ENCODE peak calls at places on chromosomes 12 and 14, in eight cellular contexts. W is psoas muscle, M is upper lobe of left lung, C is glutamatergic neuron, Y is tibial artery, U is astrocyte of the spinal cord, S is HCT116, K is IMR-90. Q is an unnamed sample.

GRCh38 chr14:23539209-23539866 is 12.2 kb downstream of the ZFHX2 start:
- DNase-seq in W (no peak), M (no peak), C (peak), Y (no peak), U (peak), S (peak), K (peak), Q (peak)

GRCh38 chr14:92728781-92729364 is 19.6 kb downstream of the LGMN start:
- DNase-seq in W (no peak), M (no peak), C (no peak), Y (no peak), U (peak), S (no peak), K (peak), Q (no peak)

GRCh38 chr12:62601765-62602444 is 135.3 kb downstream of the MON2 start:
- DNase-seq in W (no peak), M (no peak), C (no peak), Y (no peak), U (no peak), S (no peak), K (no peak), Q (no peak)

GRCh38 chr12:55712154-55712553 is 3.7 kb upstream of the BLOC1S1 start:
- DNase-seq in W (peak), M (no peak), C (no peak), Y (no peak), U (no peak), S (no peak), K (no peak), Q (no peak)

GRCh38 chr14:50821471-50822464 is 9.2 kb downstream of the NIN start:
- DNase-seq in W (no peak), M (peak), C (no peak), Y (no peak), U (no peak), S (no peak), K (no peak), Q (no peak)

GRCh38 chr12:118374909-118375308 is 1.4 kb upstream of the SUDS3 start:
- DNase-seq in W (no peak), M (no peak), C (no peak), Y (no peak), U (no peak), S (no peak), K (no peak), Q (no peak)

GRCh38 chr14:22980672-22981089 is 1.7 kb downstream of the AJUBA start:
- DNase-seq in W (peak), M (peak), C (no peak), Y (no peak), U (peak), S (no peak), K (peak), Q (no peak)

GRCh38 chr12:68291396-68292036 is 38.1 kb upstream of the IL22 start:
- DNase-seq in W (no peak), M (no peak), C (no peak), Y (no peak), U (no peak), S (no peak), K (no peak), Q (no peak)

GRCh38 chr12:8909752-8910151 is 4.6 kb upstream of the PHC1 start:
- DNase-seq in W (no peak), M (no peak), C (no peak), Y (no peak), U (no peak), S (no peak), K (no peak), Q (no peak)

GRCh38 chr12:8914716-8915526 is 612 bp downstream of the PHC1 start:
- DNase-seq in W (peak), M (peak), C (peak), Y (peak), U (peak), S (no peak), K (peak), Q (peak)

GRCh38 chr12:8911606-8912268 is 2.6 kb upstream of the PHC1 start:
- DNase-seq in W (no peak), M (no peak), C (no peak), Y (no peak), U (no peak), S (no peak), K (no peak), Q (no peak)

GRCh38 chr12:8913702-8914032 is 642 bp upstream of the PHC1 start:
- DNase-seq in W (no peak), M (no peak), C (no peak), Y (no peak), U (no peak), S (no peak), K (no peak), Q (no peak)

GRCh38 chr12:8912910-8913309 is 1.4 kb upstream of the PHC1 start:
- DNase-seq in W (no peak), M (no peak), C (no peak), Y (no peak), U (no peak), S (no peak), K (no peak), Q (peak)
- TF ChIP-seq CTCF in W (no peak), M (no peak), C (peak), Y (no peak), U (no peak), S (no peak), K (no peak), Q (peak)

GRCh38 chr12:92503029-92503931 is 199.5 kb upstream of the PLEKHG7 start:
- DNase-seq in W (no peak), M (no peak), C (no peak), Y (no peak), U (no peak), S (no peak), K (no peak), Q (no peak)

GRCh38 chr12:92505373-92506340 is 197.1 kb upstream of the PLEKHG7 start:
- DNase-seq in W (peak), M (peak), C (peak), Y (peak), U (peak), S (no peak), K (peak), Q (peak)

GRCh38 chr12:92506460-92506859 is 196.3 kb upstream of the PLEKHG7 start:
- DNase-seq in W (no peak), M (no peak), C (no peak), Y (no peak), U (no peak), S (no peak), K (no peak), Q (no peak)

GRCh38 chr12:92503977-92504966 is 198.5 kb upstream of the PLEKHG7 start:
- DNase-seq in W (peak), M (no peak), C (no peak), Y (peak), U (no peak), S (no peak), K (no peak), Q (no peak)

DNA sequence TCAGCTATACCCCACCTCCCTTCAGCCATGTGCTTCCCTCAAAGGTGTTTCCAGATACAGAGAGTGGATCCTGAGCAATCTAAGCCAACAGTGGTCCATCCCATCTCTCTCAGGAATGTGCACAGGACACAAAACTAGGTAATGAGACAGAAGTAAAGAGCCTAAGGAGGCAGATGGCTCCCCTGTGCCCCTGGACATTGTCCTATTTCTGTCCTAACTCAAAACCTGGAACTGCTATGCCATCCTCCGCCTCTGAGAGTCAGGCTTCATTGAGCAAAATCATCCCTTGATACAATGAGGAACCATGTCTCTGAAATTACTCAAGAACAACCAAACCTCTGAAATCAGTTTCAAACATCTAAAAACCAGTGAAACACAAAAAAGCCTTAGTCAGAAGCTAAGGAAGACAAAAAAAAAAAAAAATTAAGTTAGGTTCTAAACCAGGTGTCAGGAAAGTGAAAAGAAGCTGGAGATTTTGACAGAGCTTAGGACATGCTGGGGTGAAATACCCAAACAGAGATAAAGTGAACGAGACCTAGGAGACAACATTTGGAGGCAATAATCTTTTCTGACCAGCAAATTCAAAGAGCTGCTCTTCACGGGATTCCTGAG is 200.3 kb upstream of the PLEKHG7 start:
- DNase-seq in W (no peak), M (no peak), C (no peak), Y (no peak), U (no peak), S (no peak), K (no peak), Q (no peak)
- TF ChIP-seq CTCF in W (peak), M (peak), C (no peak), Y (no peak), U (no peak), S (no peak), K (no peak), Q (no peak)

GRCh38 chr12:93978553-93978952 is 169.8 kb upstream of the PLXNC1 start:
- DNase-seq in W (no peak), M (no peak), C (no peak), Y (peak), U (peak), S (no peak), K (peak), Q (no peak)

GRCh38 chr12:93979189-93979588 is 169.2 kb upstream of the PLXNC1 start:
- DNase-seq in W (no peak), M (no peak), C (no peak), Y (no peak), U (peak), S (peak), K (peak), Q (no peak)

GRCh38 chr12:93972411-93973208 is 175.8 kb upstream of the PLXNC1 start:
- DNase-seq in W (peak), M (no peak), C (no peak), Y (no peak), U (peak), S (no peak), K (peak), Q (no peak)

GRCh38 chr12:93974252-93974651 is 174.1 kb upstream of the PLXNC1 start:
- DNase-seq in W (no peak), M (no peak), C (no peak), Y (no peak), U (no peak), S (no peak), K (no peak), Q (no peak)

GRCh38 chr12:93976024-93976423 is 172.4 kb upstream of the PLXNC1 start:
- DNase-seq in W (no peak), M (no peak), C (no peak), Y (no peak), U (no peak), S (no peak), K (no peak), Q (no peak)
- TF ChIP-seq CTCF in W (no peak), M (no peak), C (no peak), Y (no peak), U (no peak), S (no peak), K (no peak), Q (no peak)

DNA sequence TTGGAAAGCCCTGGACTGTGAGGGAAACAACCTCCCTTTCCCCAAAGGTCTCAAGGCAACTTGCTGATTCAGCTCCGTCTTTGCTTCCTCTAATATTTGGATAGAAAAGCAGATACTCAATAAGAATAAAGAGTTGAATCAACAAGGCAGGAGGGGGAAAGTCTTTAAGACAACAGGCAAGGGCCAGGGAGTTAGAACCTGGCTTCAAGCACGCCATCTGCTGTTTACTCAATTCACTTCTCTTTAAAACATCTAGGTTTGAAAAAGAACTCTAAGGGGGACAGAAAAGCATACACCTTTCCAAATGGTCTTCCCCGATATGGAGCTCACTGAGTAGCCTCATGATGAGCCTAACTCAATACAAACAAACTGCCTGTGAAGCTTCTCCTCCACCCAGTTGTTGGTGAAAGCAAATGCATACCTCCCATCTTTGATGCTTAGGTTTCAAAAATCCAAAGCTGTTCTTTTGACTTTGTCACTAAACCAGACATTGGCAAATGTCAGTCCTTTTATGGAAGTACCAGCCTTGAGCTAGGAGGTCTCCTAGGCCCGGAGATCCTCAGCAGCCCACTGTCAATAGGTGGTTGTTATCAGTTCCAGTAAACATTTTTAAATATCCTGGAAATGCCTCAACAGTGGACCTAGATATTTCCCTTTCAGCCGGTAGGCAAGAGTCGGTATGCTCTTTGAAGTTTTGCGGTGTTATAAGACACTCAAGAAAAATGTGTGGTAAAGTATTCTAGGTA is 76.2 kb downstream of the SAMD4A start:
- DNase-seq in W (no peak), M (no peak), C (no peak), Y (no peak), U (peak), S (no peak), K (peak), Q (no peak)
- TF ChIP-seq CTCF in W (no peak), M (no peak), C (no peak), Y (no peak), U (peak), S (no peak), K (peak), Q (no peak)

GRCh38 chr12:66698558-66698957 is 19.7 kb upstream of the GRIP1 start:
- DNase-seq in W (no peak), M (no peak), C (no peak), Y (no peak), U (no peak), S (no peak), K (no peak), Q (no peak)
- TF ChIP-seq CTCF in W (no peak), M (no peak), C (no peak), Y (no peak), U (no peak), S (no peak), K (no peak), Q (no peak)

GRCh38 chr12:24778486-24779304 is 170.2 kb downstream of the BCAT1 start:
- DNase-seq in W (no peak), M (no peak), C (no peak), Y (no peak), U (peak), S (no peak), K (peak), Q (no peak)
- TF ChIP-seq CTCF in W (peak), M (no peak), C (peak), Y (peak), U (peak), S (no peak), K (peak), Q (peak)

GRCh38 chr14:77190977-77191376 is 9.4 kb downstream of the TMEM63C start:
- DNase-seq in W (no peak), M (no peak), C (no peak), Y (no peak), U (no peak), S (no peak), K (no peak), Q (no peak)
- TF ChIP-seq CTCF in W (no peak), M (no peak), C (no peak), Y (no peak), U (no peak), S (no peak), K (no peak), Q (peak)

DNA sequence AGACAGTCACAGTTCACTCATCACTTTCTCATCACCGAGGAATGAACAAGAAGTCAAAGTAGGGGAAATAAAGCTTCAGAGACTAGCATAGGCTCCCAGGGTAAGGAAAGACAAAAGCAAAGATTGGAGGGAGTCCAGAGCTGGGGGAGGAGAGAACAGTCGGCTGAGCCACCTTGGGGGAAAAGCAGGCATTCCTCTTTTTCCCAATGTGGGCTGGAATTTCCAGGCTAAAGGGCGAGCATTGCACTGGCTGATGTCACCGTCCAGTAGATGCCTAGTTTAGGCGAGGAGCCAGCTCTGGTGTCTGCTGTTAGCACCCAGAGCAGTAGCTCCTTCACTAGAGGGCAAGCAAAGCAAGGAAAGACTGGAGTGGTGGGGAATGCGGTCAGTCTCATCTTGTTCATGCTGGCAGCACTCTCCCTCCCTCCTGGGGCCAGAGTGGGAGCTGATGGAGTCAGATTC is 8.5 kb upstream of the KRT75 start:
- DNase-seq in W (no peak), M (no peak), C (no peak), Y (no peak), U (peak), S (peak), K (peak), Q (no peak)
- TF ChIP-seq CTCF in W (no peak), M (no peak), C (no peak), Y (no peak), U (peak), S (peak), K (no peak), Q (no peak)

GRCh38 chr12:31813305-31813704 is 84.5 kb upstream of the AMN1 start:
- DNase-seq in W (no peak), M (no peak), C (no peak), Y (no peak), U (no peak), S (no peak), K (no peak), Q (no peak)
- TF ChIP-seq CTCF in W (no peak), M (no peak), C (no peak), Y (no peak), U (no peak), S (no peak), K (no peak), Q (peak)

Q was measured in neural crest cell.